ENCODE peak calls at places on chromosomes 12 and 14, in eight cellular contexts. L, Q, I, E, W, G, K and U are unnamed samples.

GRCh38 chr14:65019944-65020566 is 33.4 kb downstream of the FNTB start:
- DNase-seq in K (peak), E (no peak), W (no peak), Q (peak), I (no peak), L (no peak), G (no peak), U (no peak)

GRCh38 chr14:77041837-77042557 is 13.5 kb upstream of the IRF2BPL start:
- DNase-seq in G (no peak), I (no peak), L (no peak), W (no peak), Q (no peak), K (peak), E (peak), U (no peak)

GRCh38 chr12:87820524-87821194 is 208.5 kb downstream of the C12orf50 start:
- DNase-seq in E (no peak), W (no peak), K (no peak), Q (no peak), G (no peak), I (no peak), L (no peak), U (no peak)

GRCh38 chr14:19902409-19902808 is 18.0 kb upstream of the OR4K5 start:
- DNase-seq in L (no peak), K (peak), G (no peak), W (no peak), Q (no peak), I (no peak), E (no peak), U (no peak)

GRCh38 chr14:103848720-103849077 is 1.3 kb upstream of the PPP1R13B start:
- DNase-seq in I (no peak), W (no peak), Q (no peak), L (no peak), K (no peak), G (no peak), E (no peak), U (no peak)

GRCh38 chr12:69510176-69510827 is 40.1 kb downstream of the FRS2 start:
- DNase-seq in Q (no peak), L (no peak), E (no peak), I (no peak), W (no peak), K (no peak), G (no peak), U (no peak)

GRCh38 chr12:8917031-8917430 is 2.7 kb downstream of the PHC1 start:
- DNase-seq in I (no peak), Q (no peak), E (no peak), K (no peak), G (no peak), L (no peak), W (no peak), U (no peak)

GRCh38 chr14:103834956-103835355 is 12.4 kb downstream of the PPP1R13B start:
- DNase-seq in K (no peak), G (no peak), W (no peak), Q (no peak), I (no peak), L (no peak), E (no peak), U (no peak)

GRCh38 chr12:128644664-128645296 is 179.0 kb downstream of the SLC15A4 start:
- DNase-seq in Q (peak), G (no peak), I (no peak), L (peak), E (no peak), K (no peak), W (no peak), U (no peak)

GRCh38 chr12:67910360-67911292 is 78.6 kb upstream of the IFNG-AS1 start:
- DNase-seq in K (peak), L (no peak), I (no peak), E (no peak), Q (no peak), G (no peak), W (no peak), U (no peak)

GRCh38 chr12:122460061-122460460 is 37.6 kb upstream of the CLIP1 start:
- DNase-seq in K (no peak), W (no peak), Q (no peak), L (no peak), E (no peak), G (no peak), I (no peak), U (no peak)

GRCh38 chr14:96357216-96357615 is 5.9 kb downstream of the ATG2B start:
- DNase-seq in E (no peak), L (no peak), I (no peak), Q (no peak), W (no peak), K (no peak), G (no peak), U (no peak)

GRCh38 chr14:65728604-65729003 is 316.1 kb downstream of the FUT8 start:
- DNase-seq in W (no peak), E (no peak), G (no peak), I (no peak), K (no peak), L (no peak), Q (no peak), U (no peak)

GRCh38 chr12:22626429-22626828 is 1.5 kb downstream of the ETNK1 start:
- DNase-seq in K (peak), Q (no peak), W (no peak), I (no peak), L (no peak), E (no peak), G (no peak), U (no peak)